ENCODE peak calls at places on chromosomes 3 and 15, in six cellular contexts. Y is mesendoderm; A is caudate nucleus; U is effector CD4-positive, alpha-beta T cell; Z is T-helper 17 cell; E is left colon. B is an unnamed sample.

GRCh38 chr3:52851348-52851747 is 16.5 kb upstream of the MUSTN1 start:
- DNase-seq in Y (peak), A (peak), U (no peak), Z (no peak), E (no peak), B (no peak)

GRCh38 chr15:56918907-56919707 is 663 bp downstream of the TCF12 start:
- DNase-seq in Y (peak), A (peak), U (peak), Z (peak), E (peak), B (peak)

GRCh38 chr3:146969356-146969755 is 364.2 kb upstream of the PLSCR5 start:
- DNase-seq in Y (no peak), A (no peak), U (no peak), Z (no peak), E (no peak), B (no peak)

GRCh38 chr15:42474857-42475256 is 16.1 kb downstream of the ZNF106 start:
- DNase-seq in Y (no peak), A (no peak), U (no peak), Z (no peak), E (no peak), B (no peak)

GRCh38 chr3:144187531-144188230 is 216.1 kb downstream of the DIPK2A start:
- DNase-seq in Y (no peak), A (no peak), U (no peak), Z (no peak), E (no peak), B (no peak)

GRCh38 chr3:134685881-134686802 is 35.3 kb upstream of the KY start:
- DNase-seq in Y (no peak), A (no peak), U (no peak), Z (no peak), E (no peak), B (no peak)

GRCh38 chr3:63673111-63673510 is 20.6 kb downstream of the SNTN start:
- DNase-seq in Y (no peak), A (no peak), U (no peak), Z (no peak), E (no peak), B (no peak)

GRCh38 chr3:59424268-59425010 is 374.6 kb upstream of the CFAP20DC start:
- DNase-seq in Y (no peak), A (no peak), U (peak), Z (peak), E (no peak), B (no peak)

GRCh38 chr3:143179603-143180002 is 60.0 kb downstream of the CHST2 start:
- DNase-seq in Y (no peak), A (no peak), U (no peak), Z (no peak), E (no peak), B (no peak)

B was measured in ureter.